ENCODE peak calls at places on chromosomes 7 and 10, in six cellular contexts. Z, J, Q, S, T and X are unnamed samples.

GRCh38 chr7:77402818-77403217 is 13.3 kb downstream of the GSAP start:
- DNase-seq in Z (no peak), J (no peak), Q (no peak), S (no peak), T (no peak), X (no peak)

GRCh38 chr7:103446046-103446520 is at the start of gene SLC26A5:
- DNase-seq in Z (no peak), J (peak; percentile 46), Q (peak; percentile 33), S (no peak), T (no peak), X (peak; percentile 29)

GRCh38 chr7:132090444-132090843 is 485.8 kb downstream of the PLXNA4 start:
- DNase-seq in Z (peak; percentile 34), J (no peak), Q (no peak), S (no peak), T (no peak), X (no peak)

GRCh38 chr7:31814187-31814586 is 127.2 kb downstream of the PPP1R17 start:
- DNase-seq in Z (peak; percentile 64), J (peak; percentile 8), Q (no peak), S (no peak), T (no peak), X (no peak)

GRCh38 chr7:120740348-120740747 is 117.6 kb downstream of the TSPAN12 start:
- DNase-seq in Z (peak; percentile 22), J (no peak), Q (no peak), S (no peak), T (no peak), X (no peak)

GRCh38 chr7:1432411-1433082 is 26.7 kb downstream of the MICALL2 start:
- DNase-seq in Z (peak; percentile 75), J (peak; percentile 89), Q (peak; percentile 10), S (peak; percentile 72), T (peak; percentile 73), X (peak; percentile 92)

GRCh38 chr7:22357311-22358175 is 589 bp upstream of the RAPGEF5 start:
- DNase-seq in Z (no peak), J (peak; percentile 3), Q (no peak), S (no peak), T (no peak), X (no peak)

GRCh38 chr10:64529003-64529350 is 1007.8 kb downstream of the REEP3 start:
- DNase-seq in Z (no peak), J (no peak), Q (no peak), S (no peak), T (no peak), X (no peak)

GRCh38 chr10:1050555-1050954 is 1.6 kb upstream of the IDI1 start:
- DNase-seq in Z (no peak), J (no peak), Q (no peak), S (no peak), T (no peak), X (no peak)

GRCh38 chr7:57403601-57404342 is 46.2 kb upstream of the ZNF716 start:
- DNase-seq in Z (no peak), J (no peak), Q (no peak), S (peak; percentile 88), T (peak; percentile 91), X (no peak)

GRCh38 chr7:157951300-157952049 is 614.7 kb downstream of the DNAJB6 start:
- DNase-seq in Z (no peak), J (no peak), Q (no peak), S (no peak), T (no peak), X (no peak)

GRCh38 chr10:99689461-99689860 is 30.2 kb downstream of the ENTPD7 start:
- DNase-seq in Z (no peak), J (no peak), Q (no peak), S (no peak), T (no peak), X (no peak)

GRCh38 chr10:25552283-25552919 is 377.6 kb downstream of the GPR158 start:
- DNase-seq in Z (no peak), J (no peak), Q (no peak), S (no peak), T (no peak), X (no peak)

GRCh38 chr7:12389089-12389700 is 14.5 kb downstream of the VWDE start:
- DNase-seq in Z (peak; percentile 90), J (peak; percentile 65), Q (peak; percentile 38), S (no peak), T (no peak), X (peak; percentile 70)

GRCh38 chr10:62380002-62380401 is 5.8 kb downstream of the ZNF365 start:
- DNase-seq in Z (peak; percentile 51), J (no peak), Q (no peak), S (no peak), T (no peak), X (no peak)

GRCh38 chr7:72544486-72544885 is 132.3 kb upstream of the CALN1 start:
- DNase-seq in Z (peak; percentile 99), J (no peak), Q (no peak), S (no peak), T (no peak), X (no peak)

GRCh38 chr10:125033146-125033924 is 91.4 kb downstream of the ZRANB1 start:
- DNase-seq in Z (no peak), J (no peak), Q (no peak), S (no peak), T (no peak), X (no peak)

GRCh38 chr7:96952974-96953391 is 52.4 kb upstream of the DLX6 start:
- DNase-seq in Z (no peak), J (no peak), Q (no peak), S (no peak), T (no peak), X (no peak)

GRCh38 chr10:11454958-11455566 is 156.4 kb downstream of the USP6NL start:
- DNase-seq in Z (no peak), J (no peak), Q (no peak), S (no peak), T (no peak), X (no peak)

GRCh38 chr10:16597656-16598055 is 76.0 kb upstream of the C1QL3 start:
- DNase-seq in Z (no peak), J (no peak), Q (no peak), S (no peak), T (no peak), X (no peak)

GRCh38 chr7:64863969-64864368 is 39.1 kb upstream of the ZNF273 start:
- DNase-seq in Z (no peak), J (no peak), Q (no peak), S (no peak), T (no peak), X (no peak)

GRCh38 chr7:55073051-55073511 is 54.3 kb downstream of the EGFR start:
- DNase-seq in Z (no peak), J (no peak), Q (no peak), S (no peak), T (no peak), X (peak; percentile 25)

GRCh38 chr10:74460812-74461211 is 309.8 kb downstream of the ADK start:
- DNase-seq in Z (peak; percentile 46), J (no peak), Q (no peak), S (no peak), T (no peak), X (no peak)

GRCh38 chr10:100531761-100532160 is 2.1 kb upstream of the NDUFB8 start:
- DNase-seq in Z (no peak), J (no peak), Q (no peak), S (no peak), T (no peak), X (no peak)

GRCh38 chr7:142347091-142347490 is 89.2 kb upstream of the PRSS58 start:
- DNase-seq in Z (no peak), J (no peak), Q (no peak), S (no peak), T (no peak), X (no peak)

GRCh38 chr7:81603-82342 is 110.6 kb upstream of the FAM20C start:
- DNase-seq in Z (no peak), J (no peak), Q (no peak), S (no peak), T (no peak), X (no peak)

GRCh38 chr10:81073155-81073554 is 535.5 kb downstream of the SH2D4B start:
- DNase-seq in Z (no peak), J (no peak), Q (no peak), S (no peak), T (no peak), X (no peak)

GRCh38 chr7:5997210-5997808 is 11.5 kb downstream of the PMS2 start:
- DNase-seq in Z (peak; percentile 88), J (peak; percentile 23), Q (no peak), S (peak; percentile 32), T (peak; percentile 45), X (peak; percentile 58)

GRCh38 chr7:106346678-106347217 is 62.0 kb upstream of the NAMPT start:
- DNase-seq in Z (peak; percentile 94), J (no peak), Q (no peak), S (no peak), T (no peak), X (no peak)

GRCh38 chr7:51028128-51028830 is 245.6 kb upstream of the GRB10 start:
- DNase-seq in Z (no peak), J (no peak), Q (no peak), S (no peak), T (no peak), X (no peak)

GRCh38 chr7:31699050-31699449 is 12.0 kb downstream of the PPP1R17 start:
- DNase-seq in Z (no peak), J (no peak), Q (no peak), S (no peak), T (no peak), X (no peak)

GRCh38 chr7:41731486-41732278 is 28.8 kb upstream of the INHBA start:
- DNase-seq in Z (no peak), J (no peak), Q (no peak), S (no peak), T (no peak), X (no peak)

GRCh38 chr10:119872860-119873671 is 423 bp upstream of the MCMBP start:
- DNase-seq in Z (peak; percentile 79), J (peak; percentile 87), Q (peak; percentile 35), S (peak; percentile 90), T (peak; percentile 93), X (peak; percentile 88)

GRCh38 chr10:126143117-126143516 is 245.2 kb downstream of the ADAM12 start:
- DNase-seq in Z (no peak), J (no peak), Q (no peak), S (no peak), T (no peak), X (no peak)

GRCh38 chr10:71382757-71383156 is 14.0 kb upstream of the CDH23 start:
- DNase-seq in Z (no peak), J (no peak), Q (no peak), S (no peak), T (no peak), X (no peak)

GRCh38 chr7:45108863-45109262 is 2.6 kb downstream of the TBRG4 start:
- DNase-seq in Z (no peak), J (no peak), Q (no peak), S (no peak), T (no peak), X (no peak)

GRCh38 chr10:89470628-89471027 is 56.3 kb downstream of the IFIT5 start:
- DNase-seq in Z (no peak), J (no peak), Q (no peak), S (no peak), T (no peak), X (no peak)